ENCODE peak calls at places on chromosomes 1 and 21, in eight cellular contexts. V is neural progenitor cell; E is NCI-H774; J is stimulated activated naive CD8-positive, alpha-beta T cell treated with anti-CD3 and anti-CD28 coated beads, Interleukin-15, Interleukin-2, amounts not matched to agents 100 U/mL and 50 U/mL, for 24 hours; W is esophagus squamous epithelium; N is psoas muscle; R is mesenchymal stem cell; B is CD4-positive, CD25-positive, alpha-beta regulatory T cell. C is an unnamed sample.

GRCh38 chr21:43764576-43765495 is 11.3 kb downstream of the CSTB start:
- DNase-seq in V (no peak), E (no peak), J (no peak), W (no peak), N (no peak), R (no peak), B (no peak), C (no peak)

GRCh38 chr1:54227091-54227602 is 27.2 kb downstream of the MRPL37 start:
- DNase-seq in V (no peak), E (no peak), J (no peak), W (no peak), N (no peak), R (peak), B (no peak), C (no peak)

GRCh38 chr21:27975514-27975913 is 1008.6 kb upstream of the ADAMTS5 start:
- DNase-seq in V (no peak), E (no peak), J (no peak), W (no peak), N (no peak), R (no peak), B (no peak), C (no peak)

GRCh38 chr21:26845066-26845749 is at the start of gene ADAMTS1:
- DNase-seq in V (peak), E (no peak), J (peak), W (no peak), N (peak), R (peak), B (no peak), C (no peak)

GRCh38 chr1:89565521-89565920 is 40.9 kb downstream of the LRRC8B start:
- DNase-seq in V (no peak), E (no peak), J (no peak), W (no peak), N (no peak), R (no peak), B (no peak), C (no peak)

GRCh38 chr21:46661211-46661625 is 25.7 kb downstream of the PRMT2 start:
- DNase-seq in V (peak), E (no peak), J (peak), W (no peak), N (peak), R (peak), B (peak), C (no peak)

GRCh38 chr1:7110306-7110705 is 325.1 kb downstream of the CAMTA1 start:
- DNase-seq in V (no peak), E (no peak), J (no peak), W (no peak), N (no peak), R (no peak), B (no peak), C (no peak)

GRCh38 chr1:6794164-6794563 is 8.9 kb downstream of the CAMTA1 start:
- DNase-seq in V (peak), E (no peak), J (no peak), W (no peak), N (no peak), R (peak), B (peak), C (peak)

GRCh38 chr1:27960762-27961645 is 1.2 kb downstream of the XKR8 start:
- DNase-seq in V (peak), E (no peak), J (no peak), W (no peak), N (no peak), R (peak), B (no peak), C (no peak)

GRCh38 chr1:178959543-178960460 is 65.9 kb upstream of the FAM20B start:
- DNase-seq in V (no peak), E (no peak), J (peak), W (no peak), N (no peak), R (no peak), B (no peak), C (no peak)

GRCh38 chr1:115545791-115546733 is 95.7 kb upstream of the VANGL1 start:
- DNase-seq in V (peak), E (no peak), J (peak), W (no peak), N (no peak), R (peak), B (no peak), C (peak)

GRCh38 chr1:152743371-152744145 is 14.3 kb upstream of the KPRP start:
- DNase-seq in V (no peak), E (no peak), J (no peak), W (no peak), N (no peak), R (no peak), B (no peak), C (no peak)

GRCh38 chr1:100606438-100606837 is 68.5 kb downstream of the GPR88 start:
- DNase-seq in V (peak), E (no peak), J (no peak), W (no peak), N (no peak), R (peak), B (no peak), C (no peak)

GRCh38 chr1:161131721-161132409 is 602 bp downstream of the DEDD start:
- DNase-seq in V (peak), E (no peak), J (no peak), W (no peak), N (no peak), R (peak), B (no peak), C (no peak)

GRCh38 chr1:119510046-119510445 is 3.0 kb downstream of the HSD3B1 start:
- DNase-seq in V (no peak), E (no peak), J (no peak), W (no peak), N (no peak), R (no peak), B (no peak), C (no peak)

GRCh38 chr1:228087771-228088251 is 5.3 kb downstream of the ARF1 start:
- DNase-seq in V (no peak), E (no peak), J (peak), W (no peak), N (peak), R (peak), B (no peak), C (no peak)

GRCh38 chr1:188599313-188599712 is 1770.6 kb downstream of the PLA2G4A start:
- DNase-seq in V (peak), E (no peak), J (no peak), W (no peak), N (no peak), R (no peak), B (no peak), C (no peak)

GRCh38 chr21:43597052-43597451 is 62.2 kb downstream of the HSF2BP start:
- DNase-seq in V (no peak), E (no peak), J (no peak), W (no peak), N (no peak), R (peak), B (no peak), C (no peak)

C was measured in Caco-2.